ENCODE peak calls at places on chromosomes 6 and 20, in six cellular contexts. One of them, this sample, is unnamed.

GRCh38 chr6:21103626-21104224 is 489.8 kb upstream of the SOX4 start:
- DNase-seq in SK-N-SH: no peak
- DNase-seq in body of pancreas: no peak
- DNase-seq in tibial nerve: no peak
- DNase-seq in BJ: no peak
- DNase-seq in AG09309: no peak
- DNase-seq in this sample: no peak

GRCh38 chr6:158103228-158103627 is 64.8 kb downstream of the SERAC1 start:
- DNase-seq in SK-N-SH: no peak
- DNase-seq in body of pancreas: no peak
- DNase-seq in tibial nerve: no peak
- DNase-seq in BJ: no peak
- DNase-seq in AG09309: no peak
- DNase-seq in this sample: no peak

GRCh38 chr6:91105532-91105931 is 518.7 kb upstream of the MAP3K7 start:
- DNase-seq in SK-N-SH: no peak
- DNase-seq in body of pancreas: no peak
- DNase-seq in tibial nerve: no peak
- DNase-seq in BJ: no peak
- DNase-seq in AG09309: no peak
- DNase-seq in this sample: no peak

GRCh38 chr6:16698988-16699868 is 62.0 kb downstream of the ATXN1 start:
- DNase-seq in SK-N-SH: no peak
- DNase-seq in body of pancreas: no peak
- DNase-seq in tibial nerve: no peak
- DNase-seq in BJ: no peak
- DNase-seq in AG09309: no peak
- DNase-seq in this sample: peak

GRCh38 chr6:105844275-105844848 is 241.8 kb upstream of the PRDM1 start:
- DNase-seq in SK-N-SH: no peak
- DNase-seq in body of pancreas: no peak
- DNase-seq in tibial nerve: no peak
- DNase-seq in BJ: no peak
- DNase-seq in AG09309: no peak
- DNase-seq in this sample: peak

GRCh38 chr20:30486103-30486478 is 771.4 kb upstream of the DEFB115 start:
- DNase-seq in SK-N-SH: no peak
- DNase-seq in body of pancreas: no peak
- DNase-seq in tibial nerve: no peak
- DNase-seq in BJ: no peak
- DNase-seq in AG09309: no peak
- DNase-seq in this sample: no peak

GRCh38 chr6:26158581-26159416 is 71.6 kb downstream of the HFE start:
- DNase-seq in SK-N-SH: no peak
- DNase-seq in body of pancreas: peak
- DNase-seq in tibial nerve: peak
- DNase-seq in BJ: no peak
- DNase-seq in AG09309: no peak
- DNase-seq in this sample: peak

GRCh38 chr20:60697252-60697651 is 554.8 kb upstream of the CDH4 start:
- DNase-seq in SK-N-SH: no peak
- DNase-seq in body of pancreas: no peak
- DNase-seq in tibial nerve: no peak
- DNase-seq in BJ: no peak
- DNase-seq in AG09309: no peak
- DNase-seq in this sample: peak

GRCh38 chr6:121959501-121959900 is 440.0 kb upstream of the HSF2 start:
- DNase-seq in SK-N-SH: no peak
- DNase-seq in body of pancreas: no peak
- DNase-seq in tibial nerve: no peak
- DNase-seq in BJ: no peak
- DNase-seq in AG09309: no peak
- DNase-seq in this sample: no peak

GRCh38 chr6:28756555-28756918 is 167.2 kb downstream of the TRIM27 start:
- DNase-seq in SK-N-SH: no peak
- DNase-seq in body of pancreas: no peak
- DNase-seq in tibial nerve: no peak
- DNase-seq in BJ: no peak
- DNase-seq in AG09309: no peak
- DNase-seq in this sample: no peak

GRCh38 chr20:20491110-20491783 is 123.3 kb downstream of the INSM1 start:
- DNase-seq in SK-N-SH: no peak
- DNase-seq in body of pancreas: no peak
- DNase-seq in tibial nerve: no peak
- DNase-seq in BJ: no peak
- DNase-seq in AG09309: peak
- DNase-seq in this sample: peak

GRCh38 chr6:40152701-40153100 is 218.4 kb upstream of the MOCS1 start:
- DNase-seq in SK-N-SH: no peak
- DNase-seq in body of pancreas: no peak
- DNase-seq in tibial nerve: no peak
- DNase-seq in BJ: no peak
- DNase-seq in AG09309: no peak
- DNase-seq in this sample: no peak

GRCh38 chr20:61966492-61967244 is 99.0 kb downstream of the TAF4 start:
- DNase-seq in SK-N-SH: no peak
- DNase-seq in body of pancreas: no peak
- DNase-seq in tibial nerve: no peak
- DNase-seq in BJ: no peak
- DNase-seq in AG09309: no peak
- DNase-seq in this sample: no peak

GRCh38 chr6:76774750-76775396 is 688.4 kb downstream of the HTR1B start:
- DNase-seq in SK-N-SH: no peak
- DNase-seq in body of pancreas: peak
- DNase-seq in tibial nerve: no peak
- DNase-seq in BJ: no peak
- DNase-seq in AG09309: no peak
- DNase-seq in this sample: no peak

GRCh38 chr6:107082045-107082444 is 33.3 kb downstream of the BEND3 start:
- DNase-seq in SK-N-SH: no peak
- DNase-seq in body of pancreas: no peak
- DNase-seq in tibial nerve: no peak
- DNase-seq in BJ: no peak
- DNase-seq in AG09309: no peak
- DNase-seq in this sample: peak

GRCh38 chr6:89475634-89476033 is 42.7 kb downstream of the ANKRD6 start:
- DNase-seq in SK-N-SH: no peak
- DNase-seq in body of pancreas: no peak
- DNase-seq in tibial nerve: no peak
- DNase-seq in BJ: no peak
- DNase-seq in AG09309: no peak
- DNase-seq in this sample: peak

GRCh38 chr6:155881845-155882526 is 426.3 kb upstream of the NOX3 start:
- DNase-seq in SK-N-SH: no peak
- DNase-seq in body of pancreas: no peak
- DNase-seq in tibial nerve: no peak
- DNase-seq in BJ: no peak
- DNase-seq in AG09309: no peak
- DNase-seq in this sample: no peak

GRCh38 chr20:47668313-47669156 is 116.7 kb downstream of the SULF2 start:
- DNase-seq in SK-N-SH: no peak
- DNase-seq in body of pancreas: no peak
- DNase-seq in tibial nerve: no peak
- DNase-seq in BJ: no peak
- DNase-seq in AG09309: no peak
- DNase-seq in this sample: no peak

GRCh38 chr6:71012871-71013456 is 56.1 kb upstream of the B3GAT2 start:
- DNase-seq in SK-N-SH: peak
- DNase-seq in body of pancreas: peak
- DNase-seq in tibial nerve: peak
- DNase-seq in BJ: no peak
- DNase-seq in AG09309: peak
- DNase-seq in this sample: peak

GRCh38 chr20:21109144-21109543 is 3.0 kb upstream of the LINC00237 start:
- DNase-seq in SK-N-SH: no peak
- DNase-seq in body of pancreas: no peak
- DNase-seq in tibial nerve: no peak
- DNase-seq in BJ: no peak
- DNase-seq in AG09309: no peak
- DNase-seq in this sample: peak

GRCh38 chr6:28474441-28475219 is 31.3 kb upstream of the ZSCAN23 start:
- DNase-seq in SK-N-SH: peak
- DNase-seq in body of pancreas: no peak
- DNase-seq in tibial nerve: no peak
- DNase-seq in BJ: peak
- DNase-seq in AG09309: peak
- DNase-seq in this sample: peak

GRCh38 chr6:26420607-26421235 is 18.6 kb downstream of the BTN3A1 start:
- DNase-seq in SK-N-SH: peak
- DNase-seq in body of pancreas: peak
- DNase-seq in tibial nerve: no peak
- DNase-seq in BJ: no peak
- DNase-seq in AG09309: no peak
- DNase-seq in this sample: peak

GRCh38 chr6:42821846-42822245 is 40.0 kb downstream of the BICRAL start:
- DNase-seq in SK-N-SH: no peak
- DNase-seq in body of pancreas: no peak
- DNase-seq in tibial nerve: no peak
- DNase-seq in BJ: no peak
- DNase-seq in AG09309: no peak
- DNase-seq in this sample: peak

DNA sequence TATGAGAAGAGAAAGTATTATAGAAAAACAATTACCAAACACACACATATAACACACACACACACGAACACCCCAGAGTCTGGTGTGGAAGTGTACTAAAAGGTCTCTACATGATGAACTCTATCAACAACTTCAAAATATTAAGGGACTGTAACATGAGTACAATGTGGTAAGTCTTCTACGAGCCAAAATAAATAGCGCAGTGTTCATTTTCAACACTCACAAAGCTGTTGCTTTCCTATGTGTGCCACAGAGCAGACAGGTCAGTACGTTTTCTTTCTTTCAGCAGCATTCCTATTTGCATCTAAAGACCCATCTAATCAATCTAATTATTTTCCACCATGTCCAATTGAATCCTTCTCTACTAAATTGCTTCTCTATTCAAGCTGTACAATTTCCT is 12.1 kb upstream of the CNKSR3 start:
- DNase-seq in SK-N-SH: no peak
- DNase-seq in body of pancreas: no peak
- DNase-seq in tibial nerve: no peak
- DNase-seq in BJ: no peak
- DNase-seq in AG09309: no peak
- DNase-seq in this sample: no peak
- TF ChIP-seq CTCF in SK-N-SH: no peak
- TF ChIP-seq CTCF in body of pancreas: no peak
- TF ChIP-seq CTCF in tibial nerve: no peak
- TF ChIP-seq CTCF in BJ: no peak
- TF ChIP-seq CTCF in AG09309: no peak
- TF ChIP-seq CTCF in this sample: no peak

DNA sequence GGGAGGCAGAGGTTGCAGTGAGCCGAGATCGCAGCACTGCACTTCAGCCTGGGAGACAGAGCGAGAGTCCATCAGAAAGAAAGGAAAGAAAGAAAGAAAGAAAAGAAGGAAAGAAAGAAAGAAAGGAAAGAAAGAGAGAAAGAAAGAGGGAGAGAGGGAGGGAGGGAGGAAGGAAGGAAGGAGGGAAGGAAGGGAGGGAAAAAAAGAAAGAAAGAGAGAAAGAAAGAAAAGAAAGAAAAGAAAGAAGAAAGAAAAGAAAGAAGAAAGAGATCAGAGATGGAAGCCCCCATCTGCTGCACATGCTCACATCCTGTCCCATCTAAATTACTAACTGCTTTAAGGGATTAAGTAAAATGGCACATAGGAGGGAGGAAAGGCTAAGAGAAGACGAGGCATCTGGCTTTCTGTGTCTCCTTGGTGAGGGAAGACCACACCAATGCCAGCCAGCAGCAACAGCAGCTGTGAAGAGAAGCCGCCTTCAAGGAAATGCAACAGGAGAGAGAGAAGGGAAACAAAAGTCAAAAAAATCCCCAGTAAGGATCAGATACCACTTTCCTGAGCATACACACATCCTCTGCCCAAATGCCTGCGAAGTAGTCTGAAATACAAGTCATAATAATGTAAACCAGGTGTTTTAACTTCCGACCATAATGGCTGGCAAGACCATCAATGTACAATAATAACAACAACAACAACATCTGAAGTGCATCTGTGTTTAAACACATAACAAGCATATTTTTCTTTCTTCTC is 300.2 kb upstream of the JARID2 start:
- DNase-seq in SK-N-SH: no peak
- DNase-seq in body of pancreas: no peak
- DNase-seq in tibial nerve: no peak
- DNase-seq in BJ: no peak
- DNase-seq in AG09309: no peak
- DNase-seq in this sample: no peak
- H3K4me3 ChIP-seq in SK-N-SH: no peak
- H3K4me3 ChIP-seq in body of pancreas: no peak
- H3K4me3 ChIP-seq in tibial nerve: no peak
- H3K4me3 ChIP-seq in BJ: no peak
- H3K4me3 ChIP-seq in AG09309: no peak
- H3K4me3 ChIP-seq in this sample: no peak

GRCh38 chr20:63233924-63234323 is 1.8 kb upstream of the BIRC7 start:
- DNase-seq in SK-N-SH: no peak
- DNase-seq in body of pancreas: no peak
- DNase-seq in tibial nerve: no peak
- DNase-seq in BJ: no peak
- DNase-seq in AG09309: no peak
- DNase-seq in this sample: no peak

GRCh38 chr20:63236116-63236837 is 572 bp downstream of the BIRC7 start:
- DNase-seq in SK-N-SH: no peak
- DNase-seq in body of pancreas: no peak
- DNase-seq in tibial nerve: no peak
- DNase-seq in BJ: no peak
- DNase-seq in AG09309: no peak
- DNase-seq in this sample: no peak

GRCh38 chr20:63235399-63235983 is at the start of gene BIRC7:
- DNase-seq in SK-N-SH: no peak
- DNase-seq in body of pancreas: no peak
- DNase-seq in tibial nerve: no peak
- DNase-seq in BJ: no peak
- DNase-seq in AG09309: no peak
- DNase-seq in this sample: peak

GRCh38 chr20:63233061-63233344 is 2.7 kb upstream of the BIRC7 start:
- DNase-seq in SK-N-SH: no peak
- DNase-seq in body of pancreas: no peak
- DNase-seq in tibial nerve: no peak
- DNase-seq in BJ: no peak
- DNase-seq in AG09309: no peak
- DNase-seq in this sample: no peak

GRCh38 chr20:63234693-63235398 is 859 bp upstream of the BIRC7 start:
- DNase-seq in SK-N-SH: no peak
- DNase-seq in body of pancreas: peak
- DNase-seq in tibial nerve: no peak
- DNase-seq in BJ: no peak
- DNase-seq in AG09309: no peak
- DNase-seq in this sample: no peak
- TF ChIP-seq CTCF in SK-N-SH: no peak
- TF ChIP-seq CTCF in body of pancreas: peak
- TF ChIP-seq CTCF in tibial nerve: peak
- TF ChIP-seq CTCF in BJ: peak
- TF ChIP-seq CTCF in AG09309: peak
- TF ChIP-seq CTCF in this sample: peak

GRCh38 chr6:110140650-110141049 is 38.8 kb downstream of the WASF1 start:
- DNase-seq in SK-N-SH: no peak
- DNase-seq in body of pancreas: no peak
- DNase-seq in tibial nerve: no peak
- DNase-seq in BJ: peak
- DNase-seq in AG09309: peak
- DNase-seq in this sample: peak

GRCh38 chr6:110137924-110138887 is 41.3 kb downstream of the WASF1 start:
- DNase-seq in SK-N-SH: no peak
- DNase-seq in body of pancreas: no peak
- DNase-seq in tibial nerve: no peak
- DNase-seq in BJ: no peak
- DNase-seq in AG09309: no peak
- DNase-seq in this sample: no peak

GRCh38 chr6:110139052-110139451 is 40.4 kb downstream of the WASF1 start:
- DNase-seq in SK-N-SH: no peak
- DNase-seq in body of pancreas: no peak
- DNase-seq in tibial nerve: no peak
- DNase-seq in BJ: no peak
- DNase-seq in AG09309: no peak
- DNase-seq in this sample: no peak
- H3K4me3 ChIP-seq in SK-N-SH: no peak
- H3K4me3 ChIP-seq in body of pancreas: no peak
- H3K4me3 ChIP-seq in tibial nerve: no peak
- H3K4me3 ChIP-seq in BJ: no peak
- H3K4me3 ChIP-seq in AG09309: no peak
- H3K4me3 ChIP-seq in this sample: no peak

This sample was measured in fibroblast of mammary gland.